ENCODE peak calls at places on chromosomes 3 and 15, in nine cellular contexts. P is HCT116, G is psoas muscle, U is nephron progenitor cell, K is GM10248, N is astrocyte of the cerebellum, Q is tibial artery, S is heart right ventricle, L is B cell. X is an unnamed sample.

GRCh38 chr3:172617013-172617706 is 93.7 kb downstream of the NCEH1 start:
- DNase-seq in P (no peak), G (no peak), U (no peak), K (no peak), N (no peak), Q (no peak), S (no peak), L (no peak), X (no peak)

GRCh38 chr3:195703776-195704175 is 17.0 kb upstream of the MUC20 start:
- DNase-seq in P (no peak), G (no peak), U (no peak), K (no peak), N (no peak), Q (no peak), S (no peak), L (no peak), X (no peak)

GRCh38 chr15:77014137-77015081 is 19.5 kb downstream of the PSTPIP1 start:
- DNase-seq in P (no peak), G (peak; percentile 42), U (no peak), K (peak; percentile 82), N (no peak), Q (no peak), S (no peak), L (peak; percentile 70), X (no peak)

GRCh38 chr3:129576514-129577345 is 29.7 kb downstream of the PLXND1 start:
- DNase-seq in P (no peak), G (no peak), U (no peak), K (peak; percentile 55), N (no peak), Q (no peak), S (peak; percentile 58), L (peak; percentile 77), X (no peak)

GRCh38 chr3:194285024-194285858 is 65.9 kb downstream of the CPN2 start:
- DNase-seq in P (no peak), G (no peak), U (no peak), K (no peak), N (peak; percentile 76), Q (peak; percentile 44), S (no peak), L (no peak), X (no peak)

GRCh38 chr15:81160312-81161214 is 26.5 kb downstream of the CFAP161 start:
- DNase-seq in P (no peak), G (peak; percentile 81), U (no peak), K (no peak), N (peak; percentile 26), Q (peak; percentile 79), S (peak; percentile 60), L (no peak), X (no peak)

GRCh38 chr3:10725846-10726245 is 90.2 kb upstream of the SLC6A11 start:
- DNase-seq in P (no peak), G (no peak), U (no peak), K (no peak), N (no peak), Q (no peak), S (no peak), L (no peak), X (peak; percentile 56)

GRCh38 chr3:122679467-122680291 is 960 bp upstream of the PARP14 start:
- DNase-seq in P (no peak), G (peak; percentile 51), U (peak; percentile 15), K (no peak), N (no peak), Q (peak; percentile 72), S (peak; percentile 13), L (no peak), X (no peak)

GRCh38 chr3:55686720-55687254 is 199.7 kb upstream of the WNT5A start:
- DNase-seq in P (no peak), G (no peak), U (no peak), K (no peak), N (peak; percentile 57), Q (no peak), S (no peak), L (no peak), X (no peak)

GRCh38 chr15:43266834-43267233 is at the start of gene TGM5:
- DNase-seq in P (no peak), G (no peak), U (no peak), K (no peak), N (no peak), Q (no peak), S (no peak), L (no peak), X (peak; percentile 80)

GRCh38 chr3:159787191-159787590 is 201.4 kb upstream of the IL12A start:
- DNase-seq in P (peak; percentile 82), G (no peak), U (no peak), K (no peak), N (no peak), Q (no peak), S (no peak), L (no peak), X (no peak)

GRCh38 chr3:35617370-35617769 is 22.0 kb upstream of the ARPP21 start:
- DNase-seq in P (no peak), G (no peak), U (no peak), K (no peak), N (no peak), Q (no peak), S (no peak), L (no peak), X (no peak)

DNA sequence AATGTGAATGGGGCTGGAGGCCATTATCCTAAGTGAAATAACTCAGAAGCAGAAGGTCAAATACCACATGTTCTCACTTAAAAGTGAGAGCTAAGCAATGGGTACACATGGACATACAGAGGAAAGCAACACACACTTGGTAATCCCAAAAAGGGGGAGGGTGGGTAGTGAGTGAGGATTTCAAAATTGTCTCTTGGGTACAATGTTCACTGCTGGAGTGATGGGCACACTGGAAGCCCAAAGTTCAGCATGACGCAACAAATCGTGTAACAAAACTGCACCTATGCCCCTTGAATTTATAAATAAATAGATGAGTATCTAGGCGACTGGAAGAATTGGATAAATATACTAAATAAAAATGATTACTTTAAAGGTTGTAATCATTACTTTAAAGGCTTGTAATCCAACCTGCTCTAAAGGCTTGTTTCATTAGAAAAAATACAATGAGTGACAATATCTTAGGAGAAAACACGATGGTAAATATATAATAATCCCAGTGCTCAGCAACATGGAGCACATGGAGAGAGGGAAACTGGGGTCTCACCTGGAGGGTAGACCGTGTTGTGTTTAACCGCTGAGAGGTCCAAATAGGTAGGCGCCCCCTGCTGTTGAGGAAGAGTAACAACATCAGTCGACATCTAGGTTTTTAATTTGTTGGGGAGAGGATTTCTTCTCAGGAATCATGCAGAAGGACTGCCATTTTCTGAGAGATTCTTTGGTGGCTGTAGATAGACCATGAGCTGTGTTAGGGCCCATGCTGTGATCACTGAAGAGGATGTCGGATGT is 78.5 kb upstream of the ROBO1 start:
- DNase-seq in P (no peak), G (no peak), U (peak; percentile 25), K (no peak), N (no peak), Q (no peak), S (no peak), L (no peak), X (no peak)
- TF ChIP-seq CTCF in P (peak; percentile 39), G (peak; percentile 22), U (peak; percentile 37), K (peak; percentile 46), N (peak; percentile 29), Q (no peak), S (no peak), L (no peak), X (peak; percentile 46)

DNA sequence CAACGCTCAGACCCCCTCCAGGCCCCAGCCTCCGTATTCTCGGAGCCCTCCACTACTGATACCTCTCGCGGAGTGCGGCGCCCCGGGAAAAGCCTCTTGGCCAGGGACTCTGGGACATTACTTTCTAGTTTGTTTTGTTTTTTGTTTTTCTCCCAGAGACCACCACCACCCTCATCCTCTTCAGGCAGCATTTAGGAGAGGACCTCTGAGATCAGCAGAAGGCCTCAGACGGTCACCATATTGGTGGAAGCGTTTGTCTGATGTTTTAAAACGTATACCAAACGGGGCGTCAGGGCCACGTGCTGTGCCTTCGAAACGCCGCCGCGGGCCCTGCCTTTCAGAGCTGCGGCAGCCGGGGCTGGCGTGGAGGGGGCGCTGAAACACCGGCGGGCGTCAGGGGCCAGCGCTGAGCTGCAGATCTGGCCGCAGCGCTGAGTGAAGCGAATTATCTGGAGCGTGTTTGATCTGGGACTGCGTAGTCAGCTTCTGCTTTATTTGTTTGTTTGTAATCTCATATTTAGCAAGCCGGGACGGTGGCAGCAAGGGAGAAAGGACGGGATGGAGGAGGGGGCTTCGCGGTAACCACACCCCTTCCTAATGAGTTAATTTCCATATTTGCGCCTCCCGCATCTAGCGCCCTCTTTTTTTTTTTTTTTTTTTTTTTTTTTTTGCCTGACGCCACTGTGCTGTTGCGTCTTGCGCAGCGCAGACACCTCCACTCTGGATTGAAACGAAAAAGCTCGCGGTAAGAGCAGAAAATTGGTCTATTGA is 14.8 kb downstream of the SOX2 start:
- DNase-seq in P (no peak), G (no peak), U (peak; percentile 72), K (no peak), N (no peak), Q (no peak), S (no peak), L (no peak), X (no peak)
- TF ChIP-seq CTCF in P (no peak), G (no peak), U (peak; percentile 29), K (peak; percentile 7), N (peak; percentile 40), Q (no peak), S (no peak), L (no peak), X (peak; percentile 36)

GRCh38 chr15:33242669-33243191 is 48.2 kb upstream of the FMN1 start:
- DNase-seq in P (no peak), G (no peak), U (no peak), K (no peak), N (no peak), Q (no peak), S (no peak), L (no peak), X (no peak)
- TF ChIP-seq CTCF in P (peak; percentile 77), G (peak; percentile 27), U (peak; percentile 39), K (no peak), N (peak; percentile 52), Q (no peak), S (no peak), L (peak; percentile 34), X (peak; percentile 60)

DNA sequence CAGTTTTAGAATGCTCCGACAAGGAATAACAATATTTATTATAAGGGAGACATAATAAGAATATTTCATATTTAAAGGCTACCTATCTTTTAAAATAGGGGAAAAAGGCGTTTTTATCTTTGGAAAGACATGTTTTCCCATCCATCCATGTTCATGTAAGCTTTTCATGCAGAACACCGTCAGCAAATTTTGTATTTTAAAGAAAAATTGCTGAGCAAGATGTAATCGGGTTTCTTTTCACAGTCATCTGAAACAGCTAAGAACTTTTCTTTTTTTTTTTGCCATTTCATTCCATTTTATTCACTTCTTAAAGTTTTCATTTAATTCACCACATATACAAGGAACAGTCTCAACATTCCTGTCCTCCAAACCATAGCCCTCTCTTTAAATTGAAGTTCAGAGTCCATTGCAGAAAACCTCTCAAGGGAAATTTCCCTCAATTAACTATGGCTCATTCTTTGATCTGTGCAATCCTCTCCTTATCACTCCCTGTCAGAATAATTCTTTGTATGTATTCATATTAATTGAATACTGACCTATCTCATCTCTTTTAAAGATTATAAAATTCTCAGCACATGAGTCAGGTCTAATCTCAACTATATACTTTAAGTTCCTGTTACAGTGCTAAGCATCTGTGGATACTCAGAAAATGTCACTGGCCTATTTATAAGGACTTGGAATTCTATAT is 502.9 kb upstream of the CBLB start:
- DNase-seq in P (no peak), G (no peak), U (no peak), K (no peak), N (no peak), Q (no peak), S (no peak), L (no peak), X (no peak)
- TF ChIP-seq CTCF in P (no peak), G (no peak), U (no peak), K (no peak), N (no peak), Q (no peak), S (no peak), L (no peak), X (no peak)

GRCh38 chr15:51075364-51075763 is 19.3 kb downstream of the TNFAIP8L3 start:
- DNase-seq in P (no peak), G (no peak), U (no peak), K (no peak), N (no peak), Q (peak; percentile 83), S (no peak), L (no peak), X (no peak)
- TF ChIP-seq CTCF in P (no peak), G (no peak), U (no peak), K (no peak), N (no peak), Q (no peak), S (no peak), L (no peak), X (no peak)